ENCODE peak calls at places on chromosome X, in ten cellular contexts. One of them, this sample, is unnamed.

GRCh38 chrX:53184836-53185235 is 40.2 kb downstream of the KDM5C start:
- DNase-seq in prostate gland: no peak
- DNase-seq in epithelial cell of esophagus: peak
- DNase-seq in AG04450: no peak
- DNase-seq in heart right ventricle: no peak
- DNase-seq in BE2C: no peak
- DNase-seq in ovary: no peak
- DNase-seq in psoas muscle: no peak
- DNase-seq in left ventricle myocardium inferior: no peak
- DNase-seq in keratinocyte: peak
- DNase-seq in this sample: peak

GRCh38 chrX:108139303-108139702 is 47.7 kb downstream of the ATG4A start:
- DNase-seq in left ventricle myocardium inferior: no peak
- DNase-seq in epithelial cell of esophagus: peak
- DNase-seq in BE2C: no peak
- DNase-seq in heart right ventricle: no peak
- DNase-seq in ovary: no peak
- DNase-seq in AG04450: no peak
- DNase-seq in prostate gland: no peak
- DNase-seq in psoas muscle: no peak
- DNase-seq in keratinocyte: no peak
- DNase-seq in this sample: no peak

GRCh38 chrX:51361251-51361650 is 28.6 kb downstream of the NUDT10 start:
- DNase-seq in psoas muscle: no peak
- DNase-seq in epithelial cell of esophagus: no peak
- DNase-seq in left ventricle myocardium inferior: no peak
- DNase-seq in keratinocyte: no peak
- DNase-seq in prostate gland: no peak
- DNase-seq in heart right ventricle: no peak
- DNase-seq in ovary: no peak
- DNase-seq in AG04450: no peak
- DNase-seq in BE2C: no peak
- DNase-seq in this sample: no peak

GRCh38 chrX:41335590-41336331 is 1.8 kb downstream of the DDX3X start:
- DNase-seq in ovary: no peak
- DNase-seq in BE2C: no peak
- DNase-seq in left ventricle myocardium inferior: no peak
- DNase-seq in keratinocyte: no peak
- DNase-seq in epithelial cell of esophagus: no peak
- DNase-seq in psoas muscle: no peak
- DNase-seq in heart right ventricle: no peak
- DNase-seq in AG04450: no peak
- DNase-seq in prostate gland: no peak
- DNase-seq in this sample: no peak

GRCh38 chrX:71085900-71086299 is 9.8 kb upstream of the FOXO4 start:
- DNase-seq in keratinocyte: no peak
- DNase-seq in left ventricle myocardium inferior: no peak
- DNase-seq in ovary: no peak
- DNase-seq in AG04450: no peak
- DNase-seq in psoas muscle: no peak
- DNase-seq in prostate gland: no peak
- DNase-seq in epithelial cell of esophagus: no peak
- DNase-seq in heart right ventricle: no peak
- DNase-seq in BE2C: no peak
- DNase-seq in this sample: no peak

GRCh38 chrX:28585767-28586166 is 1.5 kb upstream of the IL1RAPL1 start:
- DNase-seq in psoas muscle: no peak
- DNase-seq in ovary: no peak
- DNase-seq in epithelial cell of esophagus: no peak
- DNase-seq in heart right ventricle: no peak
- DNase-seq in prostate gland: no peak
- DNase-seq in AG04450: no peak
- DNase-seq in keratinocyte: no peak
- DNase-seq in BE2C: no peak
- DNase-seq in left ventricle myocardium inferior: no peak
- DNase-seq in this sample: no peak

GRCh38 chrX:149851864-149852263 is 29.1 kb upstream of the MAGEA8 start:
- DNase-seq in AG04450: no peak
- DNase-seq in BE2C: no peak
- DNase-seq in prostate gland: no peak
- DNase-seq in heart right ventricle: no peak
- DNase-seq in keratinocyte: no peak
- DNase-seq in left ventricle myocardium inferior: no peak
- DNase-seq in epithelial cell of esophagus: no peak
- DNase-seq in psoas muscle: no peak
- DNase-seq in ovary: no peak
- DNase-seq in this sample: no peak

GRCh38 chrX:144006811-144007210 is 122.9 kb downstream of the UBE2NL start:
- DNase-seq in ovary: no peak
- DNase-seq in AG04450: no peak
- DNase-seq in left ventricle myocardium inferior: no peak
- DNase-seq in keratinocyte: peak
- DNase-seq in BE2C: no peak
- DNase-seq in psoas muscle: no peak
- DNase-seq in heart right ventricle: no peak
- DNase-seq in prostate gland: no peak
- DNase-seq in epithelial cell of esophagus: peak
- DNase-seq in this sample: no peak

GRCh38 chrX:136691028-136691809 is 43.3 kb downstream of the CD40LG start:
- DNase-seq in heart right ventricle: no peak
- DNase-seq in AG04450: no peak
- DNase-seq in left ventricle myocardium inferior: no peak
- DNase-seq in keratinocyte: no peak
- DNase-seq in psoas muscle: no peak
- DNase-seq in ovary: no peak
- DNase-seq in epithelial cell of esophagus: peak
- DNase-seq in BE2C: no peak
- DNase-seq in prostate gland: no peak
- DNase-seq in this sample: no peak

GRCh38 chrX:124925681-124926080 is 394.0 kb upstream of the TEX13C start:
- DNase-seq in heart right ventricle: no peak
- DNase-seq in prostate gland: no peak
- DNase-seq in BE2C: no peak
- DNase-seq in ovary: no peak
- DNase-seq in left ventricle myocardium inferior: no peak
- DNase-seq in psoas muscle: no peak
- DNase-seq in AG04450: no peak
- DNase-seq in epithelial cell of esophagus: no peak
- DNase-seq in keratinocyte: no peak
- DNase-seq in this sample: no peak

GRCh38 chrX:130339408-130340222 is at the start of gene SLC25A14:
- DNase-seq in epithelial cell of esophagus: peak
- DNase-seq in ovary: peak
- DNase-seq in prostate gland: peak
- DNase-seq in left ventricle myocardium inferior: peak
- DNase-seq in heart right ventricle: peak
- DNase-seq in psoas muscle: peak
- DNase-seq in AG04450: peak
- DNase-seq in BE2C: peak
- DNase-seq in keratinocyte: peak
- DNase-seq in this sample: peak

GRCh38 chrX:116204947-116205346 is 34.4 kb downstream of the AGTR2 start:
- DNase-seq in AG04450: no peak
- DNase-seq in left ventricle myocardium inferior: no peak
- DNase-seq in prostate gland: peak
- DNase-seq in epithelial cell of esophagus: peak
- DNase-seq in keratinocyte: no peak
- DNase-seq in psoas muscle: no peak
- DNase-seq in BE2C: no peak
- DNase-seq in heart right ventricle: no peak
- DNase-seq in ovary: no peak
- DNase-seq in this sample: peak

GRCh38 chrX:41671082-41671481 is 17.7 kb upstream of the GPR34 start:
- DNase-seq in AG04450: no peak
- DNase-seq in psoas muscle: no peak
- DNase-seq in keratinocyte: no peak
- DNase-seq in epithelial cell of esophagus: no peak
- DNase-seq in prostate gland: no peak
- DNase-seq in heart right ventricle: no peak
- DNase-seq in left ventricle myocardium inferior: no peak
- DNase-seq in BE2C: no peak
- DNase-seq in ovary: no peak
- DNase-seq in this sample: no peak

GRCh38 chrX:133495464-133496391 is 80.4 kb upstream of the GPC4 start:
- DNase-seq in keratinocyte: no peak
- DNase-seq in heart right ventricle: peak
- DNase-seq in BE2C: no peak
- DNase-seq in AG04450: no peak
- DNase-seq in left ventricle myocardium inferior: peak
- DNase-seq in prostate gland: peak
- DNase-seq in epithelial cell of esophagus: no peak
- DNase-seq in psoas muscle: peak
- DNase-seq in ovary: peak
- DNase-seq in this sample: no peak

GRCh38 chrX:133235830-133236229 is 17.7 kb upstream of the TFDP3 start:
- DNase-seq in keratinocyte: no peak
- DNase-seq in epithelial cell of esophagus: no peak
- DNase-seq in AG04450: no peak
- DNase-seq in BE2C: no peak
- DNase-seq in ovary: no peak
- DNase-seq in prostate gland: no peak
- DNase-seq in psoas muscle: no peak
- DNase-seq in heart right ventricle: no peak
- DNase-seq in left ventricle myocardium inferior: no peak
- DNase-seq in this sample: no peak

GRCh38 chrX:13036896-13037295 is 7.5 kb downstream of the FAM9C start:
- DNase-seq in left ventricle myocardium inferior: no peak
- DNase-seq in keratinocyte: no peak
- DNase-seq in prostate gland: no peak
- DNase-seq in ovary: no peak
- DNase-seq in epithelial cell of esophagus: no peak
- DNase-seq in psoas muscle: no peak
- DNase-seq in heart right ventricle: no peak
- DNase-seq in BE2C: no peak
- DNase-seq in AG04450: no peak
- DNase-seq in this sample: no peak

DNA sequence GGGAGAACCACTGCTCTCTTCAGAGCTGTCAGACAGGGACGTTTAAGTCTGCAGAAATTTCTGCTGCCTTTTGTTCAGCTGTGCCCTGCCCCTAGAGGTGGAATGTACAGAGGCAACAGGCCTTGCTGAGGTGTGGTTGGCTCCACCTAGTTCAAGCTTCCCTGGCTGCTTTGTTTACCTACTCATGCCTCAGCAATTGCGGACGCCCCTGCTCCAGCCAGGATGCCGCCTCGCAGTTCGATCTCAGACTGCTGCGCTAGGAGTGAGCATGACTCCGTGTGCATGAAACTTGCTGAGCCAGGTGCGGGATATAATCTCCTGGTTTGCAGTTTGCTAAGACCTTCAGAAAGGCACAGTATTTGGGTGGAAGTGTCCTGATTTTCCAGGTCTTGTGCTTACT is 70.9 kb downstream of the MAGEB5 start:
- DNase-seq in prostate gland: no peak
- DNase-seq in left ventricle myocardium inferior: no peak
- DNase-seq in keratinocyte: no peak
- DNase-seq in heart right ventricle: no peak
- DNase-seq in psoas muscle: no peak
- DNase-seq in BE2C: no peak
- DNase-seq in AG04450: no peak
- DNase-seq in ovary: no peak
- DNase-seq in epithelial cell of esophagus: no peak
- DNase-seq in this sample: no peak
- H3K4me3 ChIP-seq in prostate gland: no peak
- H3K4me3 ChIP-seq in left ventricle myocardium inferior: no peak
- H3K4me3 ChIP-seq in keratinocyte: no peak
- H3K4me3 ChIP-seq in heart right ventricle: no peak
- H3K4me3 ChIP-seq in psoas muscle: no peak
- H3K4me3 ChIP-seq in BE2C: no peak
- H3K4me3 ChIP-seq in AG04450: no peak
- H3K4me3 ChIP-seq in ovary: no peak
- H3K4me3 ChIP-seq in epithelial cell of esophagus: no peak
- H3K4me3 ChIP-seq in this sample: no peak

DNA sequence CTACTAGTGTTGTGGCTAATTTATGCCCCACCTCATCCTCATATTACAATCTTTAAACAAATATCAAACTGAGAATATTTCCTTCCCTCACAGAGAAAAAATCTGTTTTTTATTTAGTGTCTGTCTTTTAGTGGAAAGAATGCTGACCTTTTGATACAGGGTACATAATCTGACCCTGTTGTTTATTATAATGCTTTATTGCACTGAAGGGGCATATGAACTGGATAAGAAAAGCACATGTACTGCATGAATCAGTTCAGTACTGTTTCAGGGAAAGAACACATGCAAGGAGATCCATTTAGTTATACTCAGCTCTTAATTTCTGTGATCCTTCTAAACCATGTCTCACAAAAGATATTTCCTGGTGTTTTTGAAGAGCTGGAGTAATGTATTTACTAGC is 15.5 kb upstream of the DYNLT3 start:
- DNase-seq in keratinocyte: no peak
- DNase-seq in AG04450: no peak
- DNase-seq in ovary: no peak
- DNase-seq in epithelial cell of esophagus: no peak
- DNase-seq in prostate gland: no peak
- DNase-seq in psoas muscle: no peak
- DNase-seq in left ventricle myocardium inferior: no peak
- DNase-seq in BE2C: no peak
- DNase-seq in heart right ventricle: no peak
- DNase-seq in this sample: no peak
- TF ChIP-seq CTCF in keratinocyte: no peak
- TF ChIP-seq CTCF in AG04450: no peak
- TF ChIP-seq CTCF in ovary: no peak
- TF ChIP-seq CTCF in epithelial cell of esophagus: no peak
- TF ChIP-seq CTCF in prostate gland: no peak
- TF ChIP-seq CTCF in psoas muscle: no peak
- TF ChIP-seq CTCF in left ventricle myocardium inferior: no peak
- TF ChIP-seq CTCF in BE2C: no peak
- TF ChIP-seq CTCF in heart right ventricle: no peak
- TF ChIP-seq CTCF in this sample: no peak

DNA sequence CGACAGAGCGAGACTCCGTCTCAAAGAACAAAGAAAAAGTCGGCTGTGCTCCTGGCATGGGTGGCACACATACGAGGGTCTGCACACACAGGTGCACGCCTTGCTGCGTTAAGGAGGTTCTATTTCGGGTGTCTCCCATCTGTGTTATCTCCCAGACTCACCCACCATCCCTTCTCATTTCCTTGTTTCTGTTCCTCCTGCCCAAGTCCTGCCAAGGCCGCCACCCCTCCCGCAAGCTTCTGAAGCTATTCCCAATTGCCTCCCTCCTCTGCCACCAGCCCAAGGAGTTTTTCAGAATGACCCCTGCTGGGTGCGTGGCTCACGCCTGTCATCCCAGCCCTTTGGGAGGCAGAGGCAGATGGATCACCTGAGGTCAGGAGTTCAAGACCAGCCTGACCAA is 6.0 kb upstream of the IL3RA start:
- DNase-seq in psoas muscle: no peak
- DNase-seq in left ventricle myocardium inferior: no peak
- DNase-seq in epithelial cell of esophagus: no peak
- DNase-seq in keratinocyte: no peak
- DNase-seq in AG04450: no peak
- DNase-seq in BE2C: no peak
- DNase-seq in prostate gland: no peak
- DNase-seq in heart right ventricle: no peak
- DNase-seq in ovary: no peak
- DNase-seq in this sample: no peak
- H3K4me3 ChIP-seq in psoas muscle: no peak
- H3K4me3 ChIP-seq in left ventricle myocardium inferior: no peak
- H3K4me3 ChIP-seq in epithelial cell of esophagus: no peak
- H3K4me3 ChIP-seq in keratinocyte: no peak
- H3K4me3 ChIP-seq in AG04450: no peak
- H3K4me3 ChIP-seq in BE2C: no peak
- H3K4me3 ChIP-seq in prostate gland: no peak
- H3K4me3 ChIP-seq in heart right ventricle: no peak
- H3K4me3 ChIP-seq in ovary: no peak
- H3K4me3 ChIP-seq in this sample: no peak

GRCh38 chrX:153673398-153674218 is at the start of gene PNCK:
- DNase-seq in epithelial cell of esophagus: no peak
- DNase-seq in left ventricle myocardium inferior: no peak
- DNase-seq in heart right ventricle: no peak
- DNase-seq in keratinocyte: no peak
- DNase-seq in ovary: no peak
- DNase-seq in AG04450: no peak
- DNase-seq in BE2C: no peak
- DNase-seq in prostate gland: no peak
- DNase-seq in psoas muscle: no peak
- DNase-seq in this sample: peak
- TF ChIP-seq CTCF in epithelial cell of esophagus: no peak
- TF ChIP-seq CTCF in left ventricle myocardium inferior: no peak
- TF ChIP-seq CTCF in heart right ventricle: no peak
- TF ChIP-seq CTCF in keratinocyte: no peak
- TF ChIP-seq CTCF in ovary: no peak
- TF ChIP-seq CTCF in AG04450: no peak
- TF ChIP-seq CTCF in BE2C: no peak
- TF ChIP-seq CTCF in prostate gland: no peak
- TF ChIP-seq CTCF in psoas muscle: no peak
- TF ChIP-seq CTCF in this sample: no peak